ENCODE peak calls at places on chromosomes 4 and X, in seven cellular contexts. One of them, this sample, is unnamed.

GRCh38 chr4:93394488-93395185 is 433.9 kb upstream of the ATOH1 start:
- DNase-seq in sigmoid colon: no peak
- DNase-seq in right lobe of liver: no peak
- DNase-seq in A549: no peak
- DNase-seq in IMR-90: peak; percentile 61
- DNase-seq in spleen: no peak
- DNase-seq in NB4: no peak
- DNase-seq in this sample: no peak

GRCh38 chrX:31280580-31280979 is 208.7 kb upstream of the FTHL17 start:
- DNase-seq in sigmoid colon: no peak
- DNase-seq in right lobe of liver: no peak
- DNase-seq in A549: no peak
- DNase-seq in IMR-90: no peak
- DNase-seq in spleen: no peak
- DNase-seq in NB4: no peak
- DNase-seq in this sample: no peak

GRCh38 chr4:79325436-79325835 is 425 bp downstream of the NAA11 start:
- DNase-seq in sigmoid colon: no peak
- DNase-seq in right lobe of liver: no peak
- DNase-seq in A549: no peak
- DNase-seq in IMR-90: no peak
- DNase-seq in spleen: no peak
- DNase-seq in NB4: no peak
- DNase-seq in this sample: no peak

GRCh38 chr4:151324449-151325319 is 721 bp downstream of the SH3D19 start:
- DNase-seq in sigmoid colon: peak; percentile 77
- DNase-seq in right lobe of liver: peak; percentile 89
- DNase-seq in A549: peak; percentile 52
- DNase-seq in IMR-90: peak; percentile 47
- DNase-seq in spleen: no peak
- DNase-seq in NB4: no peak
- DNase-seq in this sample: peak; percentile 32

GRCh38 chr4:953574-953915 is 19.8 kb downstream of the DGKQ start:
- DNase-seq in sigmoid colon: no peak
- DNase-seq in right lobe of liver: no peak
- DNase-seq in A549: no peak
- DNase-seq in IMR-90: no peak
- DNase-seq in spleen: no peak
- DNase-seq in NB4: no peak
- DNase-seq in this sample: no peak

GRCh38 chr4:1596393-1596792 is 87.7 kb downstream of the FAM53A start:
- DNase-seq in sigmoid colon: peak; percentile 26
- DNase-seq in right lobe of liver: peak; percentile 1
- DNase-seq in A549: no peak
- DNase-seq in IMR-90: no peak
- DNase-seq in spleen: peak; percentile 41
- DNase-seq in NB4: no peak
- DNase-seq in this sample: no peak

GRCh38 chrX:136652822-136653723 is 5.1 kb downstream of the CD40LG start:
- DNase-seq in sigmoid colon: no peak
- DNase-seq in right lobe of liver: no peak
- DNase-seq in A549: no peak
- DNase-seq in IMR-90: no peak
- DNase-seq in spleen: no peak
- DNase-seq in NB4: no peak
- DNase-seq in this sample: no peak

GRCh38 chr4:43251760-43252317 is 359.3 kb downstream of the GRXCR1 start:
- DNase-seq in sigmoid colon: no peak
- DNase-seq in right lobe of liver: no peak
- DNase-seq in A549: no peak
- DNase-seq in IMR-90: peak; percentile 15
- DNase-seq in spleen: no peak
- DNase-seq in NB4: no peak
- DNase-seq in this sample: no peak

GRCh38 chr4:87718221-87718620 is 68.1 kb downstream of the DMP1 start:
- DNase-seq in sigmoid colon: no peak
- DNase-seq in right lobe of liver: no peak
- DNase-seq in A549: no peak
- DNase-seq in IMR-90: no peak
- DNase-seq in spleen: no peak
- DNase-seq in NB4: no peak
- DNase-seq in this sample: no peak

GRCh38 chr4:87720094-87720691 is 70.1 kb downstream of the DMP1 start:
- DNase-seq in sigmoid colon: no peak
- DNase-seq in right lobe of liver: no peak
- DNase-seq in A549: no peak
- DNase-seq in IMR-90: no peak
- DNase-seq in spleen: no peak
- DNase-seq in NB4: no peak
- DNase-seq in this sample: no peak

GRCh38 chr4:87716350-87717041 is 66.4 kb downstream of the DMP1 start:
- DNase-seq in sigmoid colon: peak; percentile 72
- DNase-seq in right lobe of liver: no peak
- DNase-seq in A549: no peak
- DNase-seq in IMR-90: no peak
- DNase-seq in spleen: no peak
- DNase-seq in NB4: no peak
- DNase-seq in this sample: no peak

GRCh38 chr4:87717276-87718031 is 67.4 kb downstream of the DMP1 start:
- DNase-seq in sigmoid colon: no peak
- DNase-seq in right lobe of liver: no peak
- DNase-seq in A549: no peak
- DNase-seq in IMR-90: no peak
- DNase-seq in spleen: no peak
- DNase-seq in NB4: no peak
- DNase-seq in this sample: no peak
- H3K4me3 ChIP-seq in sigmoid colon: no peak overlapping the region
- H3K4me3 ChIP-seq in right lobe of liver: no peak overlapping the region
- H3K4me3 ChIP-seq in A549: no peak overlapping the region
- H3K4me3 ChIP-seq in IMR-90: no peak overlapping the region
- H3K4me3 ChIP-seq in spleen: no peak overlapping the region
- H3K4me3 ChIP-seq in NB4: no peak overlapping the region
- H3K4me3 ChIP-seq in this sample: no peak overlapping the region

GRCh38 chr4:87017580-87018061 is 82.8 kb downstream of the AFF1 start:
- DNase-seq in sigmoid colon: no peak
- DNase-seq in right lobe of liver: no peak
- DNase-seq in A549: no peak
- DNase-seq in IMR-90: peak; percentile 88
- DNase-seq in spleen: no peak
- DNase-seq in NB4: no peak
- DNase-seq in this sample: no peak
- TF ChIP-seq POLR2A in sigmoid colon: no peak
- TF ChIP-seq POLR2A in right lobe of liver: no peak
- TF ChIP-seq POLR2A in A549: no peak
- TF ChIP-seq POLR2A in IMR-90: no peak
- TF ChIP-seq POLR2A in spleen: no peak
- TF ChIP-seq POLR2A in NB4: no peak
- TF ChIP-seq POLR2A in this sample: no peak

GRCh38 chrX:103177561-103177960 is 37.3 kb upstream of the BEX4 start:
- DNase-seq in sigmoid colon: no peak
- DNase-seq in right lobe of liver: no peak
- DNase-seq in A549: no peak
- DNase-seq in IMR-90: no peak
- DNase-seq in spleen: no peak
- DNase-seq in NB4: no peak
- DNase-seq in this sample: no peak

GRCh38 chrX:103171353-103171752 is 43.6 kb upstream of the BEX4 start:
- DNase-seq in sigmoid colon: no peak
- DNase-seq in right lobe of liver: no peak
- DNase-seq in A549: no peak
- DNase-seq in IMR-90: no peak
- DNase-seq in spleen: no peak
- DNase-seq in NB4: no peak
- DNase-seq in this sample: no peak

GRCh38 chrX:103170216-103170615 is 44.7 kb upstream of the BEX4 start:
- DNase-seq in sigmoid colon: no peak
- DNase-seq in right lobe of liver: no peak
- DNase-seq in A549: no peak
- DNase-seq in IMR-90: peak; percentile 29
- DNase-seq in spleen: no peak
- DNase-seq in NB4: peak; percentile 10
- DNase-seq in this sample: no peak

DNA sequence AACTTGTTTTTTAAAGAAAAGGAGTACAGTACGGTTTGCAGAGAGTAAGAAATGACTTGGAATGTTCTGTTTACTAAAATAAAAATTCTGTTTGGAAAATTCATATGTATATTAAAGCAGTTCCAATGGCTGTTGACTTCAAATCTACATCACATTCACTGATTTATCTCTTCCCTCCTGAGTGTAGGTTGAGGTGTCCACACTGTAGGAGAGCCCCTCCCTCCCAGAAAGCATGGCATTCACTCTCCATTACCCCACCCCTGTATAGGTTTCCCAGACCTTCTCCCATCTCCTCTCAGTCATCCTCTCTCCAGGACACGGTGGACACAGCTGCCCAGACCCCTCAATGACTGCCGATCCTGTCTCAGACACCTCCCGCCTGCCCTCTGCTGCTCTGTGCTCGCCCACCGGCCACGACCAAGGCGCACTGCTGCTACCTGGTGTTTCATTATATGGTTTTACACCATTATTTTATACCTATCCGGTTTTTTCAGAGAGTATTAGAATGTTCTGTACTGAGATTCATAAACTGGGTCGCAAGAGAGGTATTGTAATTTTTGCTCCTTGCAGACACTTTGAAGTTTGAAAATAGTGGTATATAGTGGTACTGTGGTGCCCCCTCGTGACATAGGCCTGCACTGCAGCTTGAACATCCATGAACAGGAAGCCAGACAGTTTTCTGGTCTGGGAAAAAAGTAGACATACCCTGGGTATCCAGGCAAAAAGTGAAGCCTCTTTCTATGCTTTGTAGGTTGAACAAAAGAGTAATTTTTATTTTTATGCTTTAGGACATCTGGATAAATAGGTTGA is 38.8 kb upstream of the BEX4 start:
- DNase-seq in sigmoid colon: peak; percentile 64
- DNase-seq in right lobe of liver: peak; percentile 48
- DNase-seq in A549: peak; percentile 37
- DNase-seq in IMR-90: peak; percentile 38
- DNase-seq in spleen: no peak
- DNase-seq in NB4: peak; percentile 67
- DNase-seq in this sample: peak; percentile 31
- H3K4me3 ChIP-seq in sigmoid colon: peak overlapping the region; percentile 16
- H3K4me3 ChIP-seq in right lobe of liver: no peak overlapping the region
- H3K4me3 ChIP-seq in A549: peak overlapping the region; percentile 34
- H3K4me3 ChIP-seq in IMR-90: no peak overlapping the region
- H3K4me3 ChIP-seq in spleen: no peak overlapping the region
- H3K4me3 ChIP-seq in NB4: no peak overlapping the region
- H3K4me3 ChIP-seq in this sample: no peak overlapping the region

GRCh38 chrX:150508461-150509367 is 59.7 kb upstream of the MTM1 start:
- DNase-seq in sigmoid colon: peak; percentile 87
- DNase-seq in right lobe of liver: peak; percentile 52
- DNase-seq in A549: no peak
- DNase-seq in IMR-90: peak; percentile 10
- DNase-seq in spleen: no peak
- DNase-seq in NB4: no peak
- DNase-seq in this sample: peak; percentile 92
- TF ChIP-seq POLR2A in sigmoid colon: no peak
- TF ChIP-seq POLR2A in right lobe of liver: peak; percentile 34
- TF ChIP-seq POLR2A in A549: no peak
- TF ChIP-seq POLR2A in IMR-90: no peak
- TF ChIP-seq POLR2A in spleen: no peak
- TF ChIP-seq POLR2A in NB4: no peak
- TF ChIP-seq POLR2A in this sample: no peak

This sample was measured in lower leg skin.